ENCODE peak calls at places on chromosomes 6 and 20, in seven cellular contexts. M is H1; A is astrocyte of the spinal cord; W is adrenal gland; P is body of pancreas; K is cardiac fibroblast; H is CD8-positive, alpha-beta T cell. G is an unnamed sample.

GRCh38 chr20:6122873-6123649 is at the start of gene FERMT1:
- DNase-seq in M (peak; percentile 61), A (peak; percentile 66), H (no peak), P (peak; percentile 76), W (peak; percentile 81), K (peak; percentile 73), G (peak; percentile 58)

GRCh38 chr20:8860011-8860495 is 208.8 kb upstream of the PLCB4 start:
- DNase-seq in H (no peak), M (no peak), P (no peak), A (peak; percentile 88), K (peak; percentile 70), W (no peak), G (peak; percentile 62)

GRCh38 chr20:37233471-37234253 is 28.0 kb downstream of the GHRH start:
- DNase-seq in M (no peak), K (no peak), W (no peak), P (no peak), H (no peak), A (no peak), G (no peak)

GRCh38 chr6:64326939-64327338 is 691.3 kb downstream of the PHF3 start:
- DNase-seq in A (no peak), P (no peak), W (no peak), H (no peak), M (no peak), K (no peak), G (no peak)

GRCh38 chr6:27414996-27415395 is 26.4 kb downstream of the ZNF391 start:
- DNase-seq in K (no peak), W (no peak), P (no peak), H (no peak), M (no peak), A (no peak), G (no peak)

GRCh38 chr6:41209976-41210375 is 9.0 kb upstream of the TREML2 start:
- DNase-seq in M (no peak), H (no peak), K (no peak), W (no peak), P (no peak), A (no peak), G (no peak)

GRCh38 chr6:102981631-102982030 is 1588.1 kb downstream of the GRIK2 start:
- DNase-seq in K (no peak), A (no peak), H (no peak), W (no peak), M (no peak), P (no peak), G (no peak)

GRCh38 chr6:149484733-149485700 is at the start of gene ZC3H12D:
- DNase-seq in W (peak; percentile 23), H (peak; percentile 65), A (peak; percentile 81), K (peak; percentile 15), M (no peak), P (no peak), G (no peak)

GRCh38 chr6:134724653-134725340 is 225.1 kb downstream of the ALDH8A1 start:
- DNase-seq in W (no peak), A (peak; percentile 84), K (no peak), P (no peak), H (no peak), M (no peak), G (peak; percentile 24)

GRCh38 chr6:157953580-157954091 is 28.0 kb upstream of the SYNJ2 start:
- DNase-seq in K (peak; percentile 14), P (no peak), A (no peak), W (no peak), H (no peak), M (no peak), G (no peak)

GRCh38 chr6:157955675-157956074 is 26.0 kb upstream of the SYNJ2 start:
- DNase-seq in K (no peak), H (no peak), M (no peak), P (no peak), W (no peak), A (no peak), G (no peak)

GRCh38 chr6:157956171-157956730 is 25.4 kb upstream of the SYNJ2 start:
- DNase-seq in H (no peak), P (no peak), M (no peak), W (no peak), A (no peak), K (no peak), G (no peak)

GRCh38 chr6:157952751-157953479 is 28.7 kb upstream of the SYNJ2 start:
- DNase-seq in P (no peak), W (no peak), A (no peak), M (no peak), K (peak; percentile 10), H (no peak), G (no peak)

DNA sequence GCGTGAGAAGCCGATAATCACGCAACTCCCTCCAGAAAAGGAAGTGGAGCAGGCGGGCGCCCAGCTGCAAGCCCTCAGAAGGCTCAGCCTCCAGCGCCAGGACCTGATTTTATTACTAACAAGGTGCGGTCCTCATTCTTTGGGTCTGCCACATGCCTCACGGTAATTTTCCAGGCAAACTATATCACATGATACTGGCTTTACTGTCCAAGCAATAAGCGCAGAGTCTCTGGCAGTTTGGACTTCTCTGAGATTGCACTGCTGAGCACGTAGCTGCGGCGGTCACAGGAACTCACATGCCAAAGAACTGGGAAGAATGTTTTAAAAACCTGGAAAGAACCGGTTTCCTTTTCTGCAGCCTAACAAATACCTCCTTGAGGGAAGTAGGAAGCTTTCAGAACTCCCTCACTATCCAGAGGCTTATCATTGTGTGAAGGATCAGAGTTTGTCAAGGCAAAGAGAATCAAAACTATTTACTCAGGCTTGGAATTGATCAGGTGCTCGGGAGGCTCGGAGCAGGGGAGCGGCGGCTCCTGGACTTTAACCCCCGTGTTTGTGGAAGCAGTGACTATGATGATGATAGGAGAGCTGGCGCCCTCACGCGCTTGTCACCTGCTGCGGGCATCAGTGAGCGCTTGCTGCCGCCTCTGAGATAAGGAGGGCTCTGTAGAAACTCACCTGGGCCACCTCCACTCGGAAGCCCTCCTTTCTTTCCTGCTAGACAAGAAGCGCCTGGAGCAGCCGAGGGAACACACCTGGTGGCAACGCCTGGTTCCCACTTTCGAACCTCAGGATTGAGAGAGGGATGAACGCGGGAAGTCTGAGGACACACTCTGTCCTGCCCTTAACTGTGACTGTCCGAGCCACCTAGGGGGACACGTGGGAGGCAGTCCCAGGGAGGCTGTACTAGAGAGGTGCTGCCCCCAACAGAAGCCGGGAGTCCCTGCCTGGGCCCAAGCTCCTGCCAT is 27.2 kb upstream of the SYNJ2 start:
- DNase-seq in M (no peak), A (no peak), W (peak; percentile 29), P (peak; percentile 89), K (peak; percentile 69), H (no peak), G (peak; percentile 65)
- TF ChIP-seq CTCF in M (no peak), A (no peak), W (no peak), P (no peak), K (no peak), H (no peak), G (no peak)

GRCh38 chr6:42726026-42726425 is 3.6 kb upstream of the PRPH2 start:
- DNase-seq in K (no peak), P (no peak), W (no peak), M (no peak), H (no peak), A (no peak), G (no peak)
- H3K4me3 ChIP-seq in K (no peak overlapping the region), P (no peak overlapping the region), W (no peak overlapping the region), M (no peak overlapping the region), H (peak overlapping the region; percentile 54), A (no peak overlapping the region), G (no peak overlapping the region)

GRCh38 chr20:755931-756330 is 12.4 kb downstream of the SLC52A3 start:
- DNase-seq in P (no peak), A (no peak), K (no peak), W (no peak), H (no peak), M (no peak), G (no peak)

GRCh38 chr20:761418-762381 is 6.6 kb downstream of the SLC52A3 start:
- DNase-seq in H (no peak), W (peak; percentile 30), K (no peak), P (no peak), M (no peak), A (no peak), G (no peak)

GRCh38 chr20:764255-764654 is 4.0 kb downstream of the SLC52A3 start:
- DNase-seq in M (no peak), W (no peak), H (no peak), A (no peak), P (no peak), K (no peak), G (no peak)

GRCh38 chr20:757509-757908 is 10.8 kb downstream of the SLC52A3 start:
- DNase-seq in A (no peak), H (no peak), W (no peak), K (no peak), M (no peak), P (no peak), G (no peak)

GRCh38 chr20:760751-761417 is 7.4 kb downstream of the SLC52A3 start:
- DNase-seq in P (peak; percentile 35), K (peak; percentile 18), H (no peak), M (peak; percentile 59), A (no peak), W (no peak), G (peak; percentile 17)
- TF ChIP-seq CTCF in P (peak; percentile 65), K (peak; percentile 83), H (peak; percentile 65), M (peak; percentile 77), A (peak; percentile 67), W (peak; percentile 46), G (peak; percentile 55)

GRCh38 chr20:17613328-17614175 is 43.7 kb downstream of the DSTN start:
- DNase-seq in P (peak; percentile 44), K (no peak), A (no peak), H (no peak), W (no peak), M (no peak), G (no peak)
- H3K4me3 ChIP-seq in P (no peak overlapping the region), K (no peak overlapping the region), A (no peak overlapping the region), H (no peak overlapping the region), W (no peak overlapping the region), M (no peak overlapping the region), G (no peak overlapping the region)